ENCODE peak calls at places on chromosome 1, in eight cellular contexts. One of them, this sample, is unnamed.

GRCh38 chr1:200362421-200362820 is 47.4 kb downstream of the ZNF281 start:
- DNase-seq in neural progenitor cell: peak; percentile 77
- DNase-seq in cardiac fibroblast: no peak
- DNase-seq in upper lobe of right lung: no peak
- DNase-seq in fibroblast of mammary gland: no peak
- DNase-seq in bronchial epithelial cell: no peak
- DNase-seq in stomach: no peak
- DNase-seq in GM12865: no peak
- DNase-seq in this sample: no peak

GRCh38 chr1:95286479-95286878 is 52.5 kb downstream of the RWDD3 start:
- DNase-seq in GM12865: no peak
- DNase-seq in upper lobe of right lung: no peak
- DNase-seq in fibroblast of mammary gland: no peak
- DNase-seq in cardiac fibroblast: no peak
- DNase-seq in stomach: peak; percentile 60
- DNase-seq in neural progenitor cell: peak; percentile 23
- DNase-seq in bronchial epithelial cell: peak; percentile 73
- DNase-seq in this sample: no peak

GRCh38 chr1:150160964-150161626 is 11.4 kb downstream of the PLEKHO1 start:
- DNase-seq in fibroblast of mammary gland: no peak
- DNase-seq in cardiac fibroblast: peak; percentile 47
- DNase-seq in GM12865: peak; percentile 73
- DNase-seq in upper lobe of right lung: no peak
- DNase-seq in neural progenitor cell: no peak
- DNase-seq in stomach: no peak
- DNase-seq in bronchial epithelial cell: no peak
- DNase-seq in this sample: no peak

GRCh38 chr1:173257805-173258204 is 50.7 kb upstream of the TNFSF4 start:
- DNase-seq in upper lobe of right lung: no peak
- DNase-seq in stomach: no peak
- DNase-seq in neural progenitor cell: peak; percentile 13
- DNase-seq in bronchial epithelial cell: no peak
- DNase-seq in cardiac fibroblast: no peak
- DNase-seq in fibroblast of mammary gland: no peak
- DNase-seq in GM12865: no peak
- DNase-seq in this sample: no peak

GRCh38 chr1:168470821-168471473 is 72.8 kb downstream of the XCL2 start:
- DNase-seq in GM12865: no peak
- DNase-seq in stomach: no peak
- DNase-seq in bronchial epithelial cell: peak; percentile 83
- DNase-seq in cardiac fibroblast: peak; percentile 89
- DNase-seq in fibroblast of mammary gland: peak; percentile 96
- DNase-seq in neural progenitor cell: no peak
- DNase-seq in upper lobe of right lung: no peak
- DNase-seq in this sample: peak; percentile 94

GRCh38 chr1:111789077-111789476 is 33.4 kb downstream of the DDX20 start:
- DNase-seq in neural progenitor cell: no peak
- DNase-seq in bronchial epithelial cell: no peak
- DNase-seq in GM12865: no peak
- DNase-seq in cardiac fibroblast: peak; percentile 38
- DNase-seq in stomach: no peak
- DNase-seq in upper lobe of right lung: no peak
- DNase-seq in fibroblast of mammary gland: peak; percentile 27
- DNase-seq in this sample: no peak

GRCh38 chr1:229027622-229028182 is 243.2 kb upstream of the RAB4A start:
- DNase-seq in stomach: no peak
- DNase-seq in fibroblast of mammary gland: peak; percentile 82
- DNase-seq in bronchial epithelial cell: peak; percentile 48
- DNase-seq in GM12865: peak; percentile 41
- DNase-seq in cardiac fibroblast: peak; percentile 75
- DNase-seq in neural progenitor cell: peak; percentile 94
- DNase-seq in upper lobe of right lung: no peak
- DNase-seq in this sample: no peak

GRCh38 chr1:24913616-24914225 is 16.4 kb downstream of the RUNX3 start:
- DNase-seq in cardiac fibroblast: no peak
- DNase-seq in neural progenitor cell: no peak
- DNase-seq in fibroblast of mammary gland: no peak
- DNase-seq in bronchial epithelial cell: no peak
- DNase-seq in stomach: no peak
- DNase-seq in GM12865: no peak
- DNase-seq in upper lobe of right lung: no peak
- DNase-seq in this sample: no peak

GRCh38 chr1:212957546-212957945 is 7.2 kb downstream of the VASH2 start:
- DNase-seq in fibroblast of mammary gland: no peak
- DNase-seq in bronchial epithelial cell: no peak
- DNase-seq in upper lobe of right lung: no peak
- DNase-seq in stomach: no peak
- DNase-seq in cardiac fibroblast: no peak
- DNase-seq in neural progenitor cell: no peak
- DNase-seq in GM12865: no peak
- DNase-seq in this sample: no peak

GRCh38 chr1:223074901-223075300 is 68.1 kb downstream of the TLR5 start:
- DNase-seq in bronchial epithelial cell: no peak
- DNase-seq in neural progenitor cell: no peak
- DNase-seq in fibroblast of mammary gland: no peak
- DNase-seq in GM12865: no peak
- DNase-seq in stomach: no peak
- DNase-seq in cardiac fibroblast: no peak
- DNase-seq in upper lobe of right lung: no peak
- DNase-seq in this sample: no peak

GRCh38 chr1:210654176-210654786 is 325.6 kb downstream of the HHAT start:
- DNase-seq in stomach: no peak
- DNase-seq in upper lobe of right lung: no peak
- DNase-seq in neural progenitor cell: no peak
- DNase-seq in fibroblast of mammary gland: no peak
- DNase-seq in GM12865: no peak
- DNase-seq in bronchial epithelial cell: peak; percentile 4
- DNase-seq in cardiac fibroblast: no peak
- DNase-seq in this sample: no peak

GRCh38 chr1:53365405-53366063 is 37.7 kb upstream of the LRP8 start:
- DNase-seq in neural progenitor cell: no peak
- DNase-seq in upper lobe of right lung: peak; percentile 77
- DNase-seq in stomach: peak; percentile 36
- DNase-seq in bronchial epithelial cell: no peak
- DNase-seq in cardiac fibroblast: no peak
- DNase-seq in GM12865: no peak
- DNase-seq in fibroblast of mammary gland: no peak
- DNase-seq in this sample: no peak

GRCh38 chr1:14787604-14788003 is 189.1 kb downstream of the KAZN start:
- DNase-seq in upper lobe of right lung: no peak
- DNase-seq in neural progenitor cell: no peak
- DNase-seq in GM12865: no peak
- DNase-seq in cardiac fibroblast: no peak
- DNase-seq in bronchial epithelial cell: peak; percentile 64
- DNase-seq in fibroblast of mammary gland: no peak
- DNase-seq in stomach: no peak
- DNase-seq in this sample: no peak
- TF ChIP-seq CTCF in upper lobe of right lung: no peak
- TF ChIP-seq CTCF in neural progenitor cell: peak; percentile 42
- TF ChIP-seq CTCF in GM12865: no peak
- TF ChIP-seq CTCF in cardiac fibroblast: no peak
- TF ChIP-seq CTCF in bronchial epithelial cell: no peak
- TF ChIP-seq CTCF in fibroblast of mammary gland: no peak
- TF ChIP-seq CTCF in stomach: no peak
- TF ChIP-seq CTCF in this sample: no peak

DNA sequence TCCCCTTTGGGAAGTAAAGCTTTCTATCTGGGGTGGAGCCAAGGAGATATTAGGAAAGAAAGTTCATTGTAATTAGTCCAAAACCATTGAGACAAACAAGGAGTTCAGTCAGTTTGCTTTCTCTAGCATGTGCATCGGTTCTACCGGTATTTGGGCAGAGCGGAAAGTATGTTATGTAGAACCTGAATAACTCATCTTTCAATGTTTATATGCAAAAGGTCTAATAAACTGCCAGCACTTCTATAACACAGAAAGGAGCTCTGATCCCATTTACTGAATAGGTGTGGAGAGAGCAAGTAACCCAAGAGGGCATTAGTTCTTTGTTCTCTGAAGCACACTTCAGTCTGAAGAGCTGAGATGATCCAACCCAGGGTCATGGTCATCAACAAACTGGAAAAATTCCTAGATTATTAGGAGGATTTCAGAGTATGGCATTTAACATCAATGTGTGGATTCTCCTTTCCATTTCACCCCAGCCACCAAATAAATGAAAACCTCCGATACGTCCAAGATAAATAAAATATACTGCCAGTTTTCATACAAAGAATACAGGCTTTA is 3.6 kb downstream of the TGFB2 start:
- DNase-seq in cardiac fibroblast: peak; percentile 44
- DNase-seq in GM12865: no peak
- DNase-seq in neural progenitor cell: no peak
- DNase-seq in bronchial epithelial cell: peak; percentile 25
- DNase-seq in upper lobe of right lung: no peak
- DNase-seq in stomach: no peak
- DNase-seq in fibroblast of mammary gland: no peak
- DNase-seq in this sample: peak; percentile 52
- H3K4me3 ChIP-seq in cardiac fibroblast: peak overlapping the region; percentile 21
- H3K4me3 ChIP-seq in GM12865: no peak overlapping the region
- H3K4me3 ChIP-seq in neural progenitor cell: no peak overlapping the region
- H3K4me3 ChIP-seq in bronchial epithelial cell: no peak overlapping the region
- H3K4me3 ChIP-seq in upper lobe of right lung: peak overlapping the region; percentile 70
- H3K4me3 ChIP-seq in stomach: peak overlapping the region; percentile 66
- H3K4me3 ChIP-seq in fibroblast of mammary gland: no peak overlapping the region
- H3K4me3 ChIP-seq in this sample: peak overlapping the region; percentile 60

GRCh38 chr1:191752342-191752741 is 405.9 kb upstream of the RGS18 start:
- DNase-seq in fibroblast of mammary gland: no peak
- DNase-seq in upper lobe of right lung: no peak
- DNase-seq in bronchial epithelial cell: no peak
- DNase-seq in neural progenitor cell: no peak
- DNase-seq in GM12865: peak; percentile 28
- DNase-seq in cardiac fibroblast: no peak
- DNase-seq in stomach: no peak
- DNase-seq in this sample: no peak
- TF ChIP-seq CTCF in fibroblast of mammary gland: no peak
- TF ChIP-seq CTCF in upper lobe of right lung: no peak
- TF ChIP-seq CTCF in bronchial epithelial cell: no peak
- TF ChIP-seq CTCF in neural progenitor cell: no peak
- TF ChIP-seq CTCF in GM12865: peak; percentile 29
- TF ChIP-seq CTCF in cardiac fibroblast: no peak
- TF ChIP-seq CTCF in stomach: no peak
- TF ChIP-seq CTCF in this sample: no peak

DNA sequence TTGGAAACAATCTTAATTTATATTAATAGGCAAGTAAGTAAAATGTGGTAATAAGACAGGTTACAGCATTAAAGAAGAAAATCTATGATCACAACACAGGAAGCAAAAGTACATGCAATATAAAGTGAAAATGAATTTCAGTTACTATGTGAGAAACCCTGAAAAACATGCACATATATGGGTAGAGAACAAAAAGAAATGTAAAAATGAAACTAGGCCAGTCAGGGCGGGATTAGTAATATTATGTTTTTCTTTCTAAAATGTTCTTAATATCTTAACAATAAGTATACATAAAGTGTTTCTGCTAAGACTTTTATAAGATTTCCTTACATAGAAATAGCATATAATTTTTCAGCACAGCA is 15.6 kb downstream of the DUSP10 start:
- DNase-seq in cardiac fibroblast: no peak
- DNase-seq in upper lobe of right lung: no peak
- DNase-seq in neural progenitor cell: no peak
- DNase-seq in fibroblast of mammary gland: no peak
- DNase-seq in bronchial epithelial cell: no peak
- DNase-seq in GM12865: peak; percentile 68
- DNase-seq in stomach: no peak
- DNase-seq in this sample: no peak
- H3K4me3 ChIP-seq in cardiac fibroblast: no peak overlapping the region
- H3K4me3 ChIP-seq in upper lobe of right lung: no peak overlapping the region
- H3K4me3 ChIP-seq in neural progenitor cell: no peak overlapping the region
- H3K4me3 ChIP-seq in fibroblast of mammary gland: no peak overlapping the region
- H3K4me3 ChIP-seq in bronchial epithelial cell: no peak overlapping the region
- H3K4me3 ChIP-seq in GM12865: peak overlapping the region; percentile 40
- H3K4me3 ChIP-seq in stomach: no peak overlapping the region
- H3K4me3 ChIP-seq in this sample: no peak overlapping the region

DNA sequence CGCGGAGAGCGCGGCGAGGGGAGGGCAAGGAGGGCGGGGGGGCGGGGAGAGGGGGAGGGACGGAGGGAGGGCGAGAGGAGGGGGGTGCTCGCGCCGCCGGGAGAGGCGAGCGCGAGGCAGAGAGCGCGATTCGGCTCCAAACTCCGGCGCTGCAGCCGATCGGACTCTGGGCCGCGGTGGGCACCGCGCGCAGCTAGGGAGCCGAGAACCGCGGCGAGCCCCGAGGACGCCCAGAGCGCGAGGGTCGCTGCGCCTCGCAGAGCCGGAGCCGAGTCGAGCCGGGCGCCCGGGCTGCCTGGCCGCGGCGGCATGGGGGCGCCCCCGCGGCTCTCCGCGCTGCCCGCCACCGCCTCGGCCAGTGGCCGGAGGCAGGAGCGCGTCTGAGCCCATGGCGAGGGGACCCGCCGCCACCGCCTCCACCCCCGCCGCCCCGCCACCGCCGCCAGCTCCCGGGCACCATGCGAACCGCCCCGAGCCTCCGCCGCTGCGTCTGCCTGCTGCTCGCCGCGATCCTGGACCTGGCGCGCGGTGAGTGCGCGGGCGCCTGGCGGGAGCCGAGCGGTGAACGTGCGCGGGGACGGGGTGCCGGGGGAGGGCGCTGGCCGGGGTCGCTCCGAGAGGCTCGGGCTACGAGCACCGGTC is at the start of gene IGSF21:
- DNase-seq in upper lobe of right lung: no peak
- DNase-seq in fibroblast of mammary gland: no peak
- DNase-seq in cardiac fibroblast: no peak
- DNase-seq in stomach: no peak
- DNase-seq in neural progenitor cell: peak; percentile 75
- DNase-seq in bronchial epithelial cell: no peak
- DNase-seq in GM12865: no peak
- DNase-seq in this sample: no peak
- TF ChIP-seq CTCF in upper lobe of right lung: no peak
- TF ChIP-seq CTCF in fibroblast of mammary gland: no peak
- TF ChIP-seq CTCF in cardiac fibroblast: no peak
- TF ChIP-seq CTCF in stomach: no peak
- TF ChIP-seq CTCF in neural progenitor cell: no peak
- TF ChIP-seq CTCF in bronchial epithelial cell: no peak
- TF ChIP-seq CTCF in GM12865: no peak
- TF ChIP-seq CTCF in this sample: no peak

DNA sequence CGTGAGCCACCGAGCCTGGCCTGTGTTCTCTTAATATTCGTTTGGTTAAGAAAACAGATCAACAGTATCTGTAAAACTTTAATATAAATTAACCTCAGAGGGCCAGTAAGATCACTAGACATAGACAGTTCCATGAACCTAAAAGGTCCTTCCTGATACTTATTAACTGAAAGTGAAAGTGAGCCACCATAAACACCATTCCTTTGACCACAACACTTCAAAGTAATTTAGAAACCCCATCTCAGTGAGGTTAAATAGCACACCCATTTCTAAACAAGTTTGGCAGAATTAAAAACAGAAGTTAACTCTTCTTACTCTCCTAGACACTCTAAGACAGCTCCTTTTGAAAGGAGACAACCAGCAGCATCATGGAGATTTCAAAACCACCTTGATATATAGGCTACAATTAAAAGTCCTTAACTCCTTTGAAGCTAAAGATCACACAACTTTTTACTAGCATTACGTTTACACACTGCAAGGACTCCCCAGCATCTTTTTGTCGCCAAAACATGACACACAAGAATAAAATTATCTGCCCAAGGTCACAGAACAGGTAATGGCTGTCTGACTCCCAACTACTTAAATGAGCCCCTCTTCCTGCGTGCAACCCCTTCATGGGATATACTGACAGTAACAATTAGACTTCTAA is 2.2 kb downstream of the RNF19B start:
- DNase-seq in cardiac fibroblast: no peak
- DNase-seq in bronchial epithelial cell: no peak
- DNase-seq in fibroblast of mammary gland: no peak
- DNase-seq in upper lobe of right lung: no peak
- DNase-seq in GM12865: peak; percentile 78
- DNase-seq in neural progenitor cell: no peak
- DNase-seq in stomach: no peak
- DNase-seq in this sample: no peak
- H3K4me3 ChIP-seq in cardiac fibroblast: peak overlapping the region; percentile 11
- H3K4me3 ChIP-seq in bronchial epithelial cell: peak overlapping the region; percentile 88
- H3K4me3 ChIP-seq in fibroblast of mammary gland: peak overlapping the region; percentile 72
- H3K4me3 ChIP-seq in upper lobe of right lung: peak overlapping the region; percentile 85
- H3K4me3 ChIP-seq in GM12865: peak overlapping the region; percentile 74
- H3K4me3 ChIP-seq in neural progenitor cell: peak overlapping the region; percentile 96
- H3K4me3 ChIP-seq in stomach: peak overlapping the region; percentile 75
- H3K4me3 ChIP-seq in this sample: peak overlapping the region; percentile 75